ENCODE peak calls at places on chromosomes 2 and 18, in nine cellular contexts. G, Y, S, X, E, U, B, J and T are unnamed samples.

GRCh38 chr18:47265197-47265596 is 13.7 kb upstream of the SKOR2 start:
- DNase-seq in G (no peak), Y (no peak), S (no peak), X (no peak), E (peak; percentile 36), U (no peak), B (no peak), J (peak; percentile 39), T (no peak)

GRCh38 chr2:11824901-11825592 is 78.6 kb downstream of the LPIN1 start:
- DNase-seq in G (no peak), Y (no peak), S (no peak), X (no peak), E (no peak), U (no peak), B (no peak), J (peak; percentile 26), T (no peak)

GRCh38 chr2:28390857-28391563 is 1.6 kb upstream of the FOSL2 start:
- DNase-seq in G (no peak), Y (peak; percentile 43), S (peak; percentile 64), X (peak; percentile 95), E (peak; percentile 88), U (no peak), B (no peak), J (peak; percentile 91), T (peak; percentile 90)

GRCh38 chr2:26727641-26728561 is 35.4 kb downstream of the KCNK3 start:
- DNase-seq in G (no peak), Y (no peak), S (no peak), X (no peak), E (no peak), U (no peak), B (no peak), J (peak; percentile 32), T (no peak)

GRCh38 chr2:144513388-144514100 is 6.4 kb downstream of the ZEB2 start:
- DNase-seq in G (no peak), Y (peak; percentile 62), S (peak; percentile 61), X (peak; percentile 45), E (peak; percentile 94), U (no peak), B (no peak), J (peak; percentile 89), T (no peak)

GRCh38 chr18:42114310-42114943 is 159.4 kb downstream of the PIK3C3 start:
- DNase-seq in G (peak; percentile 75), Y (peak; percentile 66), S (peak; percentile 78), X (peak; percentile 53), E (peak; percentile 76), U (peak; percentile 71), B (no peak), J (peak; percentile 72), T (peak; percentile 66)

GRCh38 chr2:231533086-231533776 is 3.0 kb upstream of the NMUR1 start:
- DNase-seq in G (no peak), Y (no peak), S (no peak), X (no peak), E (peak; percentile 28), U (no peak), B (no peak), J (no peak), T (no peak)

GRCh38 chr2:125095826-125096225 is 1070.7 kb downstream of the CNTNAP5 start:
- DNase-seq in G (no peak), Y (no peak), S (no peak), X (no peak), E (peak; percentile 59), U (no peak), B (no peak), J (no peak), T (no peak)

GRCh38 chr2:173075781-173076556 is at the start of gene MAP3K20:
- DNase-seq in G (peak; percentile 14), Y (peak; percentile 80), S (peak; percentile 51), X (peak; percentile 89), E (peak; percentile 73), U (peak; percentile 38), B (peak; percentile 42), J (peak; percentile 80), T (peak; percentile 65)